ENCODE peak calls at places on chromosomes 11 and 22, in four cellular contexts. K is Calu3; E is CD4-positive, alpha-beta T cell; Z is lower lobe of right lung. X is an unnamed sample.

GRCh38 chr22:24502540-24502939 is 7.4 kb downstream of the UPB1 start:
- DNase-seq in K (no peak), E (no peak), Z (no peak), X (no peak)

GRCh38 chr22:22911327-22912134 is 23.9 kb downstream of the IGLL5 start:
- DNase-seq in K (no peak), E (no peak), Z (no peak), X (no peak)

GRCh38 chr11:35058318-35058717 is 80.7 kb upstream of the CD44 start:
- DNase-seq in K (no peak), E (no peak), Z (no peak), X (no peak)

GRCh38 chr11:13384837-13385417 is 78.1 kb downstream of the BTBD10 start:
- DNase-seq in K (peak), E (peak), Z (no peak), X (peak)

GRCh38 chr11:83438438-83438837 is 152.3 kb upstream of the CCDC90B start:
- DNase-seq in K (no peak), E (no peak), Z (no peak), X (no peak)

GRCh38 chr11:88494857-88495256 is 157.3 kb upstream of the CTSC start:
- DNase-seq in K (no peak), E (no peak), Z (no peak), X (no peak)

GRCh38 chr11:16883179-16883578 is 131.0 kb downstream of the PLEKHA7 start:
- DNase-seq in K (peak), E (no peak), Z (peak), X (no peak)

GRCh38 chr11:78562398-78562797 is 12.3 kb downstream of the NARS2 start:
- DNase-seq in K (no peak), E (no peak), Z (no peak), X (no peak)

GRCh38 chr11:88103337-88104206 is 71.7 kb downstream of the RAB38 start:
- DNase-seq in K (peak), E (no peak), Z (peak), X (no peak)

GRCh38 chr22:44379817-44380560 is 67.2 kb upstream of the SHISAL1 start:
- DNase-seq in K (no peak), E (no peak), Z (peak), X (no peak)

GRCh38 chr11:66112041-66112491 is 42.0 kb downstream of the PACS1 start:
- DNase-seq in K (no peak), E (no peak), Z (no peak), X (no peak)

GRCh38 chr11:12841946-12842630 is 167.0 kb upstream of the RASSF10 start:
- DNase-seq in K (peak), E (no peak), Z (no peak), X (no peak)

GRCh38 chr22:35632902-35633301 is 15.3 kb upstream of the APOL6 start:
- DNase-seq in K (no peak), E (no peak), Z (no peak), X (no peak)

GRCh38 chr22:20169253-20169822 is 18.5 kb upstream of the CCDC188 start:
- DNase-seq in K (no peak), E (no peak), Z (no peak), X (no peak)

DNA sequence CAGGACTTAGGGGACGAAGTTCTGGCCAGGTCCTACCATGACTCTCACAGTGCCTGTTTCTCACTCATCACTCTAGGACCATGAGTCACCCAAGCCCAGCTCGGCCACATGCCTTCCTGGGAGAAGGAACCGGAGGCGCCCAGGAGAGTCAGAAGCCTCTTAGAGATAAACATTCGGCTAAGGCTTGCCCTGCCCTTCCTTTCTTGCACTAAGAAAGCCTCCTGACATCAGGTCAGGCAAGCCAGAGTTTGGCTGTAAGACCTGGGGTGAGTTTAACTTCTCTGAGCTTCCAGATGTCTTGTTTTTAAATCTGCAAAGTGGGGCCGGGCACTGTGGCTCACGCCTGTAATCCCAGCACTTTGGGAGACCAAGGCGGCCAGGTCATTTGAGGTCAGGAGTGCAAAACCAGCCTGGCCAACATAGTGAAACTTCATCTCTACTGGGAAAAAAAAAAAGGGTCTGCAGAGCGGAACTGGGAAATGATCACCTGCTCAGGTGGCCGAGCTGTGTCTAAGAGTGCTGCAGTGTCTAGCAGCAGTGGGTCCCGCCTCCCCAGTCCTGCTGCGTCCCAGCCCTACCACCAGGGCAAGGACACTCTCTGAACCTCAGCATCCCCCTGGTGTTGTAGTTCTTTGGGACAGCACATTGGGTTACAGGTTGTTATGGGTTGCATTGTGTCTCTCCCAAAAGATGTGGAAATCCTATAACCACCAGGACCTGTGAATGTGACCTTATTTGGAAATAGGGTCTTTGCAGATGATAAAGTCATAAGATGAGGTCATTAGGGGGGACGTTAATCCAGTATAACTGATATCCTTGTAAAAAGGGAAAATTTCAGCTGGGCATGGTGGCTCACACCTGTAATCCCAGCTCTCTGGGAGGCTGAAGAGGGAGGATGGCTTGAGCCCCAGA is 1.8 kb upstream of the CARS1 start:
- DNase-seq in K (peak), E (no peak), Z (peak), X (no peak)
- TF ChIP-seq CTCF in K (no peak), E (no peak), Z (no peak), X (no peak)

GRCh38 chr22:37588540-37589215 is 8.8 kb upstream of the LGALS2 start:
- DNase-seq in K (no peak), E (no peak), Z (no peak), X (no peak)

GRCh38 chr22:37594237-37594636 is 14.3 kb upstream of the LGALS2 start:
- DNase-seq in K (peak), E (no peak), Z (no peak), X (no peak)

GRCh38 chr22:37591823-37592404 is 12.0 kb upstream of the LGALS2 start:
- DNase-seq in K (no peak), E (no peak), Z (no peak), X (no peak)

DNA sequence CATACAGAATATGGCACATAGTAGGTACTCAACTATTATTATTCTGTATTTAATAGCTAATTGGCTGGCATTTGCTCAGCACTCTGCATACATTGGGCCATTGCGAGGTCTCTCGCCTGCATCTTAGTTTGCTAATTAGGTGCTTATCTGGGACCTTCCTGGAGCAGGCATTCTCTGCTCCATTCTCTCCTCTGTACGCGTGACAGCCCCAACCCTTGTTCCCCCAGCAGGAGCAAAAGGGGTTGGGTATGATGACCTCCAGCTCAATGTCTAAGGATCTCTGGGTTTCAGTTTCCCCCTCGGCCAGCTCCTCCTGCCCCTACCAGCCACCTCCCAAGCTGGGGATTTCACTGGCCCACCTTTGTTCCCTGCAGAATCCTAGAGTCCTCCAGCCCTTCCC is 9.7 kb upstream of the LGALS2 start:
- DNase-seq in K (no peak), E (no peak), Z (no peak), X (no peak)
- TF ChIP-seq CTCF in K (no peak), E (no peak), Z (no peak), X (no peak)

GRCh38 chr22:26318975-26319374 is 110.1 kb upstream of the ASPHD2 start:
- DNase-seq in K (peak), E (no peak), Z (no peak), X (no peak)
- TF ChIP-seq CTCF in K (no peak), E (no peak), Z (no peak), X (no peak)

DNA sequence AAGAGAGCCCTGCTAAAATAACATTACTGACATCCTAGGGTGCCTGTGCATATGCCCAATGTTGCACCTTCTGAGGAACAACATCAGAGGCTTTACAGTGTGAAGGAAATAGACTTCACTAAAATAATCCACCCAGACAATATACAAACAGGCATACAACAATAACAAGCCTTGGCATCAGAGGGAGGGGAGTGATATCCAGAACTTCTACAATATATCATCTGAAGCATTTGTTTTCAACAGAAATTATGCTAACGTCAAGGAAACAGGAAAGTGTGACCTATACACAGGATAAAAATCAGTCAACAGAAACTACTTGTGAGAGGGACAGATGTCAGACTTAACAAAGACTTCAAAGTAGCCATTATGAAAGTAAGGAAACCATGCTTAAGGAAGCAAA is 81.3 kb downstream of the CTNND1 start:
- DNase-seq in K (no peak), E (no peak), Z (no peak), X (no peak)
- TF ChIP-seq CTCF in K (no peak), E (no peak), Z (no peak), X (no peak)

GRCh38 chr11:11387906-11388305 is 34.9 kb upstream of the CSNK2A3 start:
- DNase-seq in K (no peak), E (no peak), Z (no peak), X (no peak)

GRCh38 chr11:11391169-11391568 is 38.1 kb upstream of the CSNK2A3 start:
- DNase-seq in K (no peak), E (no peak), Z (no peak), X (no peak)

GRCh38 chr11:11391796-11392195 is 38.7 kb upstream of the CSNK2A3 start:
- DNase-seq in K (peak), E (no peak), Z (no peak), X (no peak)

GRCh38 chr11:11389238-11389637 is 36.2 kb upstream of the CSNK2A3 start:
- DNase-seq in K (peak), E (no peak), Z (no peak), X (no peak)

DNA sequence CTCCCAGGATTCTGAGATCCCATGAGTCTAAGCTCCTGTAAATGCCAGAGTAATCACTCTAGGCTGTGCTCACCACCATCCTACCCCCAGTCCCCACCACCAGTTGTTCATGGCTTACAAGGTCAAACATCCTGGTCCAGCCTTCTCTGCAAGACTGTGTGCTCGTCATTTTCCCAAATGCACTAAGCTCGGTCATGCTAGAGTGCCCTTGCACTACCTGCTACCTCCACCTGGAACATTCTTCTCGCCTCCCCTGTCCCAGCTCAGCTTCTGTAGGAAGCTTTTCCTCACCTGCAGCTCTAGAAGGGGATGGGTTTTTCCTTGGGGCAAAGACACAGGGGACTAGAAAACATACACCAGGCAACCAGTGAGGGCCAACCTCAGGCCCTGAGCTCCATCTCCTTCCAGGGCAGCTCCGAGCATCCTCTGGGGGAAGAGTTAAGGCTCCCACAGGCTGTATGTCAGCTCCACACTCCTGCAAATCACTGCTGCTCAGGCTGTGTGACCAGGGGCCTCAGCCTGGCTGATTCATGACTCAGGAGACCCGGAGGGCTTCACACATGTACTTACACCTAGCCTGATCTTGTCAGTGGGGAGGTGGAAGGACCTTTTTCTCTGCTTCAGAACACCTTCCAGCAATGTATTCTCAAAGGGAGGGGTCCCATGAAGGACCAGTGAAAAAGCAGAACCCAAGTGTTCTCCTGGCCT is 37.2 kb upstream of the CSNK2A3 start:
- DNase-seq in K (no peak), E (no peak), Z (no peak), X (no peak)
- TF ChIP-seq CTCF in K (no peak), E (no peak), Z (no peak), X (no peak)

GRCh38 chr11:61972796-61973602 is 5.6 kb upstream of the FTH1 start:
- DNase-seq in K (peak), E (no peak), Z (no peak), X (no peak)
- TF ChIP-seq CTCF in K (no peak), E (no peak), Z (no peak), X (no peak)

GRCh38 chr11:63873381-63873780 is 34.5 kb downstream of the MARK2 start:
- DNase-seq in K (no peak), E (no peak), Z (no peak), X (no peak)

GRCh38 chr11:63870351-63871197 is 31.7 kb downstream of the MARK2 start:
- DNase-seq in K (no peak), E (no peak), Z (no peak), X (no peak)

GRCh38 chr11:63872833-63873201 is 33.9 kb downstream of the MARK2 start:
- DNase-seq in K (no peak), E (no peak), Z (no peak), X (no peak)

GRCh38 chr11:63874511-63874910 is 35.6 kb downstream of the MARK2 start:
- DNase-seq in K (no peak), E (no peak), Z (no peak), X (no peak)

DNA sequence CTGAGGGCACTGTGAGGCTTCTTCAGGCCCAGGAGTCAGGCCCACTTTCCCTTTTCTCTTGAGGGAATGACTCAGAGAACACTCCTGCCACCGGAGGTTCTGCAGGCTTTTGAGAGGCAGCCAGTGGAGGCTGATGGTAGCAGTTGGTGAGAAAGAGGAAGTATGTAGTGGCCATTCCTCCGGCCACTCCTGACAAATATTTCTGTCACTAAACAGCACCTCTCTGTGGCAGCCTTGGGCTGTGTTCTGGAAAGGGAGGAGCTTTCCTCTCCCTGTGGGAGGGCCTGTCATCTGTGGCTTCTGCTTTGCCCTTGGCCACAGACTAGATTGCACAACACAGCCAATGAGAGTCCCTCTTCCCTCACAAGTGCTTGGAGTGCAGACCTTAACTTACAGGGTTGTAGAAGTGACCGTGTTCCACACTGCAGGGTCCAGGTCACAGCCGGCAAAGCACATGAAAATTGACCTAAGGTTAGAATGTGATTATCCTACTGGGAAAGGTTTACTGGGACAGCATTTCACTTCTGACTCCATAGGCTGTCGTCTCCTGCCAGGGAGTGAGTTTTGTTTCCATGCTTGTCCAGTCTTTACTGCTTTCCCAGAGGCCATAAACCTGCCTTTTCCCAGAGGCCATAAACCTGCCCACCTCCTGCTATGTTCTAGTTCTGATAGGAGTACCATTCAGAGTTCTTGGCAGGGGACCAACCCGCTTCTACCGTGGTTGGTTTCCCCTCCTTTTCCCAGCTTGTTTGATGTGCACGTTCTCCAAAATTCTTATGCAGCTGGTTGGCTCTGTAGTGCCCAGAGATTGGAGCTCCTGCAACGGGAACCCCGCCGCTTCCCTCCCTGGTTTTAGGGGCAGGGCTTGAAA is 33.3 kb downstream of the MARK2 start:
- DNase-seq in K (peak), E (no peak), Z (peak), X (peak)
- TF ChIP-seq CTCF in K (no peak), E (no peak), Z (peak), X (peak)

GRCh38 chr11:30960387-30960992 is 374.3 kb upstream of the MPPED2 start:
- DNase-seq in K (peak), E (no peak), Z (no peak), X (no peak)
- TF ChIP-seq CTCF in K (peak), E (no peak), Z (peak), X (peak)

X was measured in progenitor cell of endocrine pancreas.